ENCODE peak calls at places on chromosomes 5 and 9, in eight cellular contexts. U is aorta; K is T-cell; Z is fibroblast of the aortic adventitia; R is H54; J is activated T-cell treated with anti-CD3 and anti-CD28 coated beads, Interleukin-2, amount 50 U/mL, for 48 hours; G is MV-4-11; Y is CD4-positive, alpha-beta memory T cell. Q is an unnamed sample.

GRCh38 chr9:37952731-37953130 is 48.8 kb upstream of the SLC25A51 start:
- DNase-seq in U (no peak), K (no peak), Z (peak), R (no peak), J (no peak), G (no peak), Y (no peak), Q (no peak)

GRCh38 chr9:109331353-109331752 is 10.5 kb upstream of the EPB41L4B start:
- DNase-seq in U (peak), K (no peak), Z (peak), R (no peak), J (no peak), G (no peak), Y (no peak), Q (peak)

GRCh38 chr5:72307573-72307967 is 12.5 kb downstream of the MRPS27 start:
- DNase-seq in U (no peak), K (no peak), Z (no peak), R (no peak), J (no peak), G (no peak), Y (no peak), Q (no peak)

GRCh38 chr9:35605336-35606137 is 475 bp downstream of the TESK1 start:
- DNase-seq in U (peak), K (peak), Z (peak), R (peak), J (peak), G (no peak), Y (peak), Q (peak)

GRCh38 chr9:101094686-101095085 is 66.2 kb downstream of the PLPPR1 start:
- DNase-seq in U (no peak), K (no peak), Z (no peak), R (no peak), J (no peak), G (no peak), Y (no peak), Q (no peak)

GRCh38 chr5:164256351-164256750 is 750.9 kb downstream of the MAT2B start:
- DNase-seq in U (no peak), K (no peak), Z (peak), R (no peak), J (no peak), G (no peak), Y (no peak), Q (no peak)

GRCh38 chr9:35306281-35306680 is 144.5 kb downstream of the UNC13B start:
- DNase-seq in U (no peak), K (no peak), Z (no peak), R (no peak), J (no peak), G (no peak), Y (no peak), Q (no peak)

GRCh38 chr5:150066436-150066835 is 19.9 kb downstream of the CSF1R start:
- DNase-seq in U (no peak), K (no peak), Z (no peak), R (no peak), J (no peak), G (no peak), Y (no peak), Q (no peak)

GRCh38 chr5:95083606-95084005 is 201.3 kb downstream of the MCTP1 start:
- DNase-seq in U (no peak), K (no peak), Z (no peak), R (no peak), J (no peak), G (no peak), Y (no peak), Q (no peak)